ENCODE peak calls at places on chromosome 11, in seven cellular contexts. F, V, T, D, B, H and I are unnamed samples.

GRCh38 chr11:65662247-65662801 is 392 bp downstream of the RELA start:
- DNase-seq in F (no peak), V (no peak), T (no peak), D (no peak), B (no peak), H (no peak), I (no peak)

GRCh38 chr11:17542249-17542648 is 2.0 kb downstream of the USH1C start:
- DNase-seq in F (no peak), V (no peak), T (peak), D (no peak), B (no peak), H (no peak), I (no peak)

GRCh38 chr11:58813693-58814092 is 30.8 kb downstream of the GLYATL2 start:
- DNase-seq in F (no peak), V (no peak), T (no peak), D (no peak), B (no peak), H (no peak), I (no peak)

GRCh38 chr11:77047007-77047927 is 13.1 kb downstream of the B3GNT6 start:
- DNase-seq in F (peak), V (peak), T (peak), D (no peak), B (no peak), H (peak), I (peak)

GRCh38 chr11:73047773-73048371 is 94.2 kb downstream of the FCHSD2 start:
- DNase-seq in F (no peak), V (peak), T (no peak), D (no peak), B (no peak), H (no peak), I (no peak)

GRCh38 chr11:108647701-108648527 is 17.0 kb upstream of the DDX10 start:
- DNase-seq in F (peak), V (no peak), T (peak), D (peak), B (no peak), H (peak), I (peak)

GRCh38 chr11:67060111-67060522 is 3.5 kb downstream of the RHOD start:
- DNase-seq in F (no peak), V (no peak), T (no peak), D (no peak), B (no peak), H (no peak), I (no peak)

GRCh38 chr11:130499828-130500227 is 51.4 kb downstream of the ADAMTS15 start:
- DNase-seq in F (no peak), V (no peak), T (no peak), D (no peak), B (no peak), H (no peak), I (no peak)

GRCh38 chr11:122690801-122691649 is 35.5 kb downstream of the UBASH3B start:
- DNase-seq in F (no peak), V (no peak), T (no peak), D (no peak), B (no peak), H (peak), I (no peak)

GRCh38 chr11:71914617-71915189 is 13.7 kb downstream of the XNDC1N start:
- DNase-seq in F (no peak), V (no peak), T (no peak), D (no peak), B (no peak), H (no peak), I (no peak)

GRCh38 chr11:112797072-112797471 is 164.1 kb upstream of the NCAM1 start:
- DNase-seq in F (no peak), V (no peak), T (no peak), D (no peak), B (no peak), H (no peak), I (no peak)

GRCh38 chr11:2885017-2885675 is 429 bp downstream of the CDKN1C start:
- DNase-seq in F (peak), V (no peak), T (peak), D (peak), B (peak), H (peak), I (no peak)

GRCh38 chr11:74559110-74559933 is 33.1 kb upstream of the POLD3 start:
- DNase-seq in F (peak), V (no peak), T (no peak), D (no peak), B (no peak), H (no peak), I (no peak)

GRCh38 chr11:76235233-76236091 is 29.2 kb upstream of the WNT11 start:
- DNase-seq in F (peak), V (peak), T (peak), D (peak), B (peak), H (peak), I (peak)

GRCh38 chr11:134661660-134662059 is 249.6 kb upstream of the B3GAT1 start:
- DNase-seq in F (peak), V (no peak), T (no peak), D (no peak), B (no peak), H (no peak), I (no peak)

GRCh38 chr11:70247710-70248072 is 22.8 kb upstream of the PPFIA1 start:
- DNase-seq in F (peak), V (no peak), T (peak), D (peak), B (no peak), H (no peak), I (no peak)

GRCh38 chr11:57744386-57744785 is 3.1 kb downstream of the SELENOH start:
- DNase-seq in F (no peak), V (no peak), T (no peak), D (no peak), B (no peak), H (no peak), I (no peak)

GRCh38 chr11:57746920-57747319 is 4.7 kb downstream of the BTBD18 start:
- DNase-seq in F (no peak), V (no peak), T (no peak), D (no peak), B (no peak), H (no peak), I (no peak)

GRCh38 chr11:57742087-57742452 is 779 bp downstream of the SELENOH start:
- DNase-seq in F (no peak), V (no peak), T (no peak), D (no peak), B (no peak), H (no peak), I (no peak)

GRCh38 chr11:57745206-57745605 is 3.9 kb downstream of the SELENOH start:
- DNase-seq in F (no peak), V (no peak), T (no peak), D (no peak), B (no peak), H (no peak), I (no peak)

GRCh38 chr11:57741132-57742086 is at the start of gene SELENOH:
- DNase-seq in F (peak), V (peak), T (peak), D (peak), B (peak), H (peak), I (peak)
- TF ChIP-seq CTCF in F (peak), V (no peak), T (no peak), D (no peak), B (no peak), H (no peak), I (no peak)

GRCh38 chr11:1303196-1303821 is 6.1 kb downstream of the TOLLIP start:
- DNase-seq in F (no peak), V (no peak), T (no peak), D (peak), B (no peak), H (no peak), I (no peak)
- TF ChIP-seq CTCF in F (no peak), V (peak), T (peak), D (no peak), B (no peak), H (peak), I (peak)

GRCh38 chr11:102306048-102306575 is 11.2 kb upstream of the BIRC3 start:
- DNase-seq in F (no peak), V (no peak), T (no peak), D (no peak), B (no peak), H (no peak), I (no peak)
- TF ChIP-seq CTCF in F (no peak), V (peak), T (no peak), D (no peak), B (no peak), H (no peak), I (no peak)

DNA sequence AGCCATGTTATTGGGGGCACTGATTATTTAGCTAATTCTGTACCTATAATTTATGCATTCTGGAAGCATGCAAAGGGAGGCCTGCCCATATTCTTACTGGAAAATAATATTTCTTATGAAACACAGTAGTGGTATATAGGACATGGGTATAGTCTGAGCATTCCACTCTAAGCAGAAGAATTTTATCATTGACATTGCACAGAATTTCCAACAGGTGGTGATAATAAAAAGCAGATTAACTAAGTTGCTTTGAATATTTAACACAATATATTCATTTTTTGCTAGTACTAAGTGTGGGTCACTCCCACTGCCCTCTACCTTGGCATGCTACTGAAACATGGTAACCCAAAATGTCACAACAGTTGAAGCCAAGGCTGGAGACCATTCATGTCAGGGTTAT is 728.8 kb upstream of the FAT3 start:
- DNase-seq in F (no peak), V (no peak), T (no peak), D (no peak), B (no peak), H (no peak), I (no peak)
- TF ChIP-seq CTCF in F (no peak), V (no peak), T (no peak), D (no peak), B (no peak), H (no peak), I (no peak)

DNA sequence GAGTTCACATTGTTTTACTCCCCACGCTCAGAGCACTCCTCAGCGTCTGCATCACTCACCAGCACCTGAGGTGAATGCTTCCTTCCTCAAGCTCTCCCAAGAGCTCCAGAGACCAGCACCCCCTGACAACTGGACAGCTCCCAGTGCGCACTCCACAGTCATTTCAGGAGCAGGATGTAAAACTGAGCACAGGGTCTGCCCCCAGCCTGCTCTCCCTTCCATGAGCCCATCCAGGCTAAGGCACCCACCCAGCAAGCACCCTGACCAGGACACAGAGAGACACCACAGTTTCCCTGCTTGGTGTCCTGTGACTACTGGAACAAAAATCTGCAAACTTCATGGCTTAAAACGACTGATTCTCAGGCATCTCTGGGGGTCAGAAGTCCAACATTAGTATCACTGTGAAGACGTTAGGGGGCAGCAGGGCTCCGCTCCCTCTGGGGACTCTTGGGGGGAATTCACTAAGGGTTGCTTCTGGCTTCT is 3.3 kb downstream of the SCGB1D2 start:
- DNase-seq in F (no peak), V (no peak), T (no peak), D (no peak), B (no peak), H (peak), I (peak)
- TF ChIP-seq CTCF in F (no peak), V (peak), T (no peak), D (no peak), B (no peak), H (peak), I (peak)

DNA sequence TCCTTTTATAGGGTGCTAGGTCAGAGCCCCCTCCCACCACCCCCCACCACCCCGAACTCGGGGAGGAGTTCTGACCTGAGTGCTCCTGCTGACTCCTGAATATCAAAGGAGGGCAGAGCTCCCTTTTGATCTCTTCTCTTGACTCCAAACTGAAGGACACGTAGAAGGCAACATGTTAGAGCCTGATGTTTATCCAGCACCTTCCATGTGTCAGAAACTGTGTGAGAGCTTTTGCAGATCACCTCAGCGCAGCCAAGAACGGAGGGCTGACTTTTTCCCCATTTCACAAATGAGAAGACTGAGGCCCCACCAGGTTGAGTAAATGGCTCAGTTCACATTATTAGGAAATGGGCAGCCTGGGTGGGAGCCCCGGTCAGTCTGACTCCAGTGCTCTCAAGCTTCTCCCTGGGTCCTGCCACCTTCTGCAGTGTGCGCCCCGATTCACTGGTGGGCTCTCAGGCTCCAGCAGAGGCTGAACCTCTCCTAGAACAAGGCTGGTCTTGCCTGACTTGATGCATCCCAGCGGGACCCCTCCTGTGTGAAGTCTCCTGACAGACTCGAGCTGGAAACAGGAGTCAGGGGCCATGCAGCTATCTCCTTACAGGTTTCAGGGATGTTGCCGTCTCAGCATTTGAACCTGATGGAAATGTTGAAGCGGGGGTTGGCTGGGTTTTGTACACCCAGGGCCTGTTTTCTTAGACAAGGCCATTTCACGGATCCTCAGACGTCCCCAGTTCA is 98.5 kb downstream of the TSPAN18 start:
- DNase-seq in F (no peak), V (no peak), T (no peak), D (no peak), B (no peak), H (no peak), I (no peak)
- TF ChIP-seq CTCF in F (no peak), V (no peak), T (no peak), D (no peak), B (no peak), H (no peak), I (no peak)

DNA sequence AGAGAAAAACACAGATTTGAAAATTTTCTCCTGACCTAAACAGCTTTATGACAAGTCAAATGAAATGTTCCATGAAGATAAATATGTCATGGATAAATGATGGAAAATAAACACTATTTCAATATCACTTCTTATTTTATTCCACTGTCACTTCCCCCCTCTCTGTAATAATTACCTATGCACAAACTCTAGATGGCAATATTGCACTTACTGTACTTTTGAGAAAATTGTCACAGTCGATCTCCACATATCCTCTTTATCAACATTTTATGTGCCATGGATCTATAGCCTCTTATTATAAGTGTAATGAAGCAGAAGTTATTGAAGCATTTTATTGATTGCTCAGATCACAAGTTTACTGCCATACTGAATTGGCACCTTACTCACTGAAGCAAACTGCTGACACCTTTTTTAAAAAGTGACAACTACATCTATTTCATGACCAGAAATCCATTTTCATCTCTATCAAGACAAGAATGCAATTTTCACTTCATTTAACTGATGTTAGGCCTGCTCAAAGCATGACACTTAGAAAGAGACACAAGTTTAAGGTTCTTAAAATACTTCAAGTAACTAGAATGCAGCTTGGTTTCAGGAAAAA is 133.4 kb downstream of the DCDC1 start:
- DNase-seq in F (no peak), V (no peak), T (no peak), D (no peak), B (no peak), H (no peak), I (no peak)
- TF ChIP-seq CTCF in F (peak), V (no peak), T (peak), D (peak), B (no peak), H (peak), I (no peak)